ENCODE peak calls at places on chromosomes 2 and 18, in five cellular contexts. One of them, this sample, is unnamed.

GRCh38 chr2:27762951-27763906 is 8.3 kb upstream of the MRPL33 start:
- DNase-seq in psoas muscle: no peak
- DNase-seq in smooth muscle cell of the brain vasculature: no peak
- DNase-seq in left ventricle myocardium inferior: no peak
- DNase-seq in fibroblast of the aortic adventitia: peak; percentile 36
- DNase-seq in this sample: no peak

GRCh38 chr2:222866358-222866960 is 5.6 kb downstream of the ACSL3 start:
- DNase-seq in psoas muscle: no peak
- DNase-seq in smooth muscle cell of the brain vasculature: no peak
- DNase-seq in left ventricle myocardium inferior: no peak
- DNase-seq in fibroblast of the aortic adventitia: peak; percentile 39
- DNase-seq in this sample: no peak

GRCh38 chr2:112483047-112483473 is 1.1 kb downstream of the TTL start:
- DNase-seq in psoas muscle: no peak
- DNase-seq in smooth muscle cell of the brain vasculature: no peak
- DNase-seq in left ventricle myocardium inferior: no peak
- DNase-seq in fibroblast of the aortic adventitia: peak; percentile 52
- DNase-seq in this sample: no peak

GRCh38 chr18:45415614-45416013 is 199.7 kb upstream of the SLC14A2 start:
- DNase-seq in psoas muscle: no peak
- DNase-seq in smooth muscle cell of the brain vasculature: no peak
- DNase-seq in left ventricle myocardium inferior: no peak
- DNase-seq in fibroblast of the aortic adventitia: no peak
- DNase-seq in this sample: no peak

GRCh38 chr2:108533832-108534576 is at the start of gene LIMS1:
- DNase-seq in psoas muscle: peak; percentile 96
- DNase-seq in smooth muscle cell of the brain vasculature: peak; percentile 87
- DNase-seq in left ventricle myocardium inferior: peak; percentile 94
- DNase-seq in fibroblast of the aortic adventitia: peak; percentile 81
- DNase-seq in this sample: no peak

GRCh38 chr2:86525421-86526340 is 37.6 kb downstream of the CHMP3 start:
- DNase-seq in psoas muscle: no peak
- DNase-seq in smooth muscle cell of the brain vasculature: no peak
- DNase-seq in left ventricle myocardium inferior: no peak
- DNase-seq in fibroblast of the aortic adventitia: no peak
- DNase-seq in this sample: no peak

GRCh38 chr2:227813562-227814353 is at the start of gene CCL20:
- DNase-seq in psoas muscle: no peak
- DNase-seq in smooth muscle cell of the brain vasculature: no peak
- DNase-seq in left ventricle myocardium inferior: no peak
- DNase-seq in fibroblast of the aortic adventitia: no peak
- DNase-seq in this sample: no peak

GRCh38 chr2:206095925-206096324 is 10.0 kb upstream of the INO80D start:
- DNase-seq in psoas muscle: no peak
- DNase-seq in smooth muscle cell of the brain vasculature: no peak
- DNase-seq in left ventricle myocardium inferior: no peak
- DNase-seq in fibroblast of the aortic adventitia: no peak
- DNase-seq in this sample: no peak

GRCh38 chr2:141455211-141455826 is 675.5 kb downstream of the LRP1B start:
- DNase-seq in psoas muscle: no peak
- DNase-seq in smooth muscle cell of the brain vasculature: no peak
- DNase-seq in left ventricle myocardium inferior: no peak
- DNase-seq in fibroblast of the aortic adventitia: no peak
- DNase-seq in this sample: no peak

GRCh38 chr2:159558479-159558878 is 57.9 kb downstream of the BAZ2B start:
- DNase-seq in psoas muscle: no peak
- DNase-seq in smooth muscle cell of the brain vasculature: peak; percentile 10
- DNase-seq in left ventricle myocardium inferior: no peak
- DNase-seq in fibroblast of the aortic adventitia: peak; percentile 52
- DNase-seq in this sample: no peak

GRCh38 chr18:9751371-9752031 is 43.4 kb downstream of the RAB31 start:
- DNase-seq in psoas muscle: no peak
- DNase-seq in smooth muscle cell of the brain vasculature: no peak
- DNase-seq in left ventricle myocardium inferior: no peak
- DNase-seq in fibroblast of the aortic adventitia: no peak
- DNase-seq in this sample: no peak

GRCh38 chr2:214410918-214411554 is at the start of gene VWC2L:
- DNase-seq in psoas muscle: peak; percentile 75
- DNase-seq in smooth muscle cell of the brain vasculature: peak; percentile 31
- DNase-seq in left ventricle myocardium inferior: peak; percentile 68
- DNase-seq in fibroblast of the aortic adventitia: peak; percentile 64
- DNase-seq in this sample: no peak

GRCh38 chr2:192124576-192124975 is 70.2 kb downstream of the TMEFF2 start:
- DNase-seq in psoas muscle: no peak
- DNase-seq in smooth muscle cell of the brain vasculature: no peak
- DNase-seq in left ventricle myocardium inferior: no peak
- DNase-seq in fibroblast of the aortic adventitia: no peak
- DNase-seq in this sample: no peak

GRCh38 chr2:162967137-162967536 is 128.6 kb upstream of the KCNH7 start:
- DNase-seq in psoas muscle: no peak
- DNase-seq in smooth muscle cell of the brain vasculature: no peak
- DNase-seq in left ventricle myocardium inferior: no peak
- DNase-seq in fibroblast of the aortic adventitia: no peak
- DNase-seq in this sample: no peak

GRCh38 chr18:34834897-34835296 is 124.8 kb downstream of the DTNA start:
- DNase-seq in psoas muscle: no peak
- DNase-seq in smooth muscle cell of the brain vasculature: no peak
- DNase-seq in left ventricle myocardium inferior: no peak
- DNase-seq in fibroblast of the aortic adventitia: peak; percentile 55
- DNase-seq in this sample: no peak

GRCh38 chr2:98378901-98379300 is 32.6 kb downstream of the CNGA3 start:
- DNase-seq in psoas muscle: no peak
- DNase-seq in smooth muscle cell of the brain vasculature: no peak
- DNase-seq in left ventricle myocardium inferior: peak; percentile 33
- DNase-seq in fibroblast of the aortic adventitia: peak; percentile 78
- DNase-seq in this sample: no peak

GRCh38 chr18:11043694-11044093 is 105.7 kb downstream of the PIEZO2 start:
- DNase-seq in psoas muscle: no peak
- DNase-seq in smooth muscle cell of the brain vasculature: no peak
- DNase-seq in left ventricle myocardium inferior: no peak
- DNase-seq in fibroblast of the aortic adventitia: no peak
- DNase-seq in this sample: no peak

GRCh38 chr2:168246072-168246482 is 1.3 kb downstream of the STK39 start:
- DNase-seq in psoas muscle: no peak
- DNase-seq in smooth muscle cell of the brain vasculature: no peak
- DNase-seq in left ventricle myocardium inferior: no peak
- DNase-seq in fibroblast of the aortic adventitia: peak; percentile 41
- DNase-seq in this sample: no peak

GRCh38 chr2:16330571-16331351 is 334.9 kb downstream of the CYRIA start:
- DNase-seq in psoas muscle: no peak
- DNase-seq in smooth muscle cell of the brain vasculature: no peak
- DNase-seq in left ventricle myocardium inferior: peak; percentile 73
- DNase-seq in fibroblast of the aortic adventitia: no peak
- DNase-seq in this sample: no peak

GRCh38 chr2:33395660-33396249 is 80.7 kb upstream of the RASGRP3 start:
- DNase-seq in psoas muscle: peak; percentile 58
- DNase-seq in smooth muscle cell of the brain vasculature: no peak
- DNase-seq in left ventricle myocardium inferior: no peak
- DNase-seq in fibroblast of the aortic adventitia: peak; percentile 83
- DNase-seq in this sample: no peak

GRCh38 chr2:121944072-121944829 is 188.8 kb downstream of the TSN start:
- DNase-seq in psoas muscle: no peak
- DNase-seq in smooth muscle cell of the brain vasculature: peak; percentile 43
- DNase-seq in left ventricle myocardium inferior: no peak
- DNase-seq in fibroblast of the aortic adventitia: peak; percentile 47
- DNase-seq in this sample: no peak

GRCh38 chr2:184920451-184920965 is 322.2 kb downstream of the ZNF804A start:
- DNase-seq in psoas muscle: no peak
- DNase-seq in smooth muscle cell of the brain vasculature: no peak
- DNase-seq in left ventricle myocardium inferior: no peak
- DNase-seq in fibroblast of the aortic adventitia: peak; percentile 65
- DNase-seq in this sample: no peak

GRCh38 chr18:50928551-50928950 is 39.3 kb upstream of the ELAC1 start:
- DNase-seq in psoas muscle: no peak
- DNase-seq in smooth muscle cell of the brain vasculature: no peak
- DNase-seq in left ventricle myocardium inferior: no peak
- DNase-seq in fibroblast of the aortic adventitia: no peak
- DNase-seq in this sample: no peak

GRCh38 chr2:74919827-74920226 is 38.6 kb upstream of the POLE4 start:
- DNase-seq in psoas muscle: peak; percentile 81
- DNase-seq in smooth muscle cell of the brain vasculature: no peak
- DNase-seq in left ventricle myocardium inferior: peak; percentile 60
- DNase-seq in fibroblast of the aortic adventitia: peak; percentile 49
- DNase-seq in this sample: peak; percentile 38

GRCh38 chr2:99762714-99763113 is 272.9 kb upstream of the REV1 start:
- DNase-seq in psoas muscle: no peak
- DNase-seq in smooth muscle cell of the brain vasculature: no peak
- DNase-seq in left ventricle myocardium inferior: no peak
- DNase-seq in fibroblast of the aortic adventitia: no peak
- DNase-seq in this sample: no peak

GRCh38 chr2:80351229-80351628 is 46.7 kb upstream of the LRRTM1 start:
- DNase-seq in psoas muscle: no peak
- DNase-seq in smooth muscle cell of the brain vasculature: no peak
- DNase-seq in left ventricle myocardium inferior: no peak
- DNase-seq in fibroblast of the aortic adventitia: no peak
- DNase-seq in this sample: no peak

GRCh38 chr2:240452471-240453256 is 17.2 kb downstream of the GPC1 start:
- DNase-seq in psoas muscle: peak; percentile 88
- DNase-seq in smooth muscle cell of the brain vasculature: no peak
- DNase-seq in left ventricle myocardium inferior: peak; percentile 74
- DNase-seq in fibroblast of the aortic adventitia: peak; percentile 22
- DNase-seq in this sample: no peak

GRCh38 chr2:65319674-65320041 is 92.0 kb downstream of the ACTR2 start:
- DNase-seq in psoas muscle: no peak
- DNase-seq in smooth muscle cell of the brain vasculature: no peak
- DNase-seq in left ventricle myocardium inferior: no peak
- DNase-seq in fibroblast of the aortic adventitia: no peak
- DNase-seq in this sample: no peak

GRCh38 chr2:61694312-61695274 is 156.4 kb upstream of the XPO1 start:
- DNase-seq in psoas muscle: peak; percentile 97
- DNase-seq in smooth muscle cell of the brain vasculature: peak; percentile 72
- DNase-seq in left ventricle myocardium inferior: peak; percentile 95
- DNase-seq in fibroblast of the aortic adventitia: peak; percentile 83
- DNase-seq in this sample: no peak

GRCh38 chr18:68436485-68436884 is 278.4 kb downstream of the TMX3 start:
- DNase-seq in psoas muscle: no peak
- DNase-seq in smooth muscle cell of the brain vasculature: no peak
- DNase-seq in left ventricle myocardium inferior: no peak
- DNase-seq in fibroblast of the aortic adventitia: no peak
- DNase-seq in this sample: no peak

GRCh38 chr2:162091325-162092007 is 17.5 kb upstream of the DPP4 start:
- DNase-seq in psoas muscle: no peak
- DNase-seq in smooth muscle cell of the brain vasculature: no peak
- DNase-seq in left ventricle myocardium inferior: no peak
- DNase-seq in fibroblast of the aortic adventitia: no peak
- DNase-seq in this sample: no peak

GRCh38 chr2:31581124-31581795 is 522 bp upstream of the SRD5A2 start:
- DNase-seq in psoas muscle: no peak
- DNase-seq in smooth muscle cell of the brain vasculature: no peak
- DNase-seq in left ventricle myocardium inferior: no peak
- DNase-seq in fibroblast of the aortic adventitia: no peak
- DNase-seq in this sample: no peak

GRCh38 chr2:149598014-149598395 is 10.4 kb upstream of the MMADHC start:
- DNase-seq in psoas muscle: no peak
- DNase-seq in smooth muscle cell of the brain vasculature: no peak
- DNase-seq in left ventricle myocardium inferior: no peak
- DNase-seq in fibroblast of the aortic adventitia: no peak
- DNase-seq in this sample: no peak

GRCh38 chr18:31409301-31409700 is 32.7 kb downstream of the DSG4 start:
- DNase-seq in psoas muscle: no peak
- DNase-seq in smooth muscle cell of the brain vasculature: no peak
- DNase-seq in left ventricle myocardium inferior: no peak
- DNase-seq in fibroblast of the aortic adventitia: no peak
- DNase-seq in this sample: no peak

GRCh38 chr18:79685971-79686370 is 6.4 kb downstream of the CTDP1 start:
- DNase-seq in psoas muscle: no peak
- DNase-seq in smooth muscle cell of the brain vasculature: no peak
- DNase-seq in left ventricle myocardium inferior: no peak
- DNase-seq in fibroblast of the aortic adventitia: no peak
- DNase-seq in this sample: no peak

GRCh38 chr2:67039701-67040100 is 357.4 kb upstream of the ETAA1 start:
- DNase-seq in psoas muscle: no peak
- DNase-seq in smooth muscle cell of the brain vasculature: no peak
- DNase-seq in left ventricle myocardium inferior: no peak
- DNase-seq in fibroblast of the aortic adventitia: peak; percentile 12
- DNase-seq in this sample: no peak